ENCODE peak calls at places on chromosomes 5 and 9, in eight cellular contexts. R is foreskin fibroblast, N is colonic mucosa, M is hepatocyte, Z is lower lobe of right lung, D is astrocyte, P is WERI-Rb-1, F is body of pancreas. I is an unnamed sample.

GRCh38 chr9:33686942-33687341 is 108.4 kb upstream of the PRSS3 start:
- DNase-seq in R (no peak), N (no peak), M (no peak), Z (no peak), D (no peak), P (no peak), F (no peak), I (no peak)

GRCh38 chr9:96100385-96100978 is 201.5 kb downstream of the HSD17B3 start:
- DNase-seq in R (no peak), N (no peak), M (peak; percentile 31), Z (no peak), D (no peak), P (no peak), F (no peak), I (no peak)

GRCh38 chr5:126002222-126002897 is 420.8 kb upstream of the GRAMD2B start:
- DNase-seq in R (peak; percentile 88), N (peak; percentile 24), M (no peak), Z (no peak), D (peak; percentile 96), P (peak; percentile 42), F (peak; percentile 53), I (no peak)

GRCh38 chr5:79075646-79076426 is 6.3 kb downstream of the BHMT2 start:
- DNase-seq in R (no peak), N (no peak), M (no peak), Z (no peak), D (no peak), P (no peak), F (no peak), I (no peak)

GRCh38 chr9:33418090-33418489 is 15.7 kb upstream of the AQP7 start:
- DNase-seq in R (no peak), N (peak; percentile 54), M (no peak), Z (no peak), D (no peak), P (no peak), F (no peak), I (no peak)

GRCh38 chr9:4798281-4798680 is 5.5 kb downstream of the RCL1 start:
- DNase-seq in R (no peak), N (no peak), M (no peak), Z (no peak), D (no peak), P (no peak), F (no peak), I (no peak)

GRCh38 chr5:10138385-10139057 is 111.2 kb downstream of the ATPSCKMT start:
- DNase-seq in R (no peak), N (no peak), M (no peak), Z (no peak), D (no peak), P (no peak), F (no peak), I (no peak)

GRCh38 chr5:179572386-179572785 is 22.0 kb downstream of the RUFY1 start:
- DNase-seq in R (no peak), N (no peak), M (no peak), Z (no peak), D (no peak), P (no peak), F (no peak), I (no peak)

GRCh38 chr5:160240350-160240749 is 11.0 kb downstream of the FABP6 start:
- DNase-seq in R (no peak), N (no peak), M (no peak), Z (no peak), D (no peak), P (no peak), F (peak; percentile 7), I (no peak)

GRCh38 chr5:1388383-1388967 is 43.6 kb upstream of the CLPTM1L start:
- DNase-seq in R (no peak), N (no peak), M (no peak), Z (no peak), D (no peak), P (no peak), F (no peak), I (no peak)

GRCh38 chr5:1385395-1386273 is 40.7 kb upstream of the CLPTM1L start:
- DNase-seq in R (peak; percentile 47), N (peak; percentile 95), M (peak; percentile 92), Z (peak; percentile 96), D (peak; percentile 4), P (peak; percentile 93), F (peak; percentile 92), I (no peak)

GRCh38 chr5:1387876-1388275 is 43.0 kb upstream of the CLPTM1L start:
- DNase-seq in R (no peak), N (no peak), M (no peak), Z (no peak), D (no peak), P (no peak), F (no peak), I (no peak)

GRCh38 chr5:1386274-1386717 is 41.4 kb upstream of the CLPTM1L start:
- DNase-seq in R (peak; percentile 18), N (peak; percentile 66), M (peak; percentile 75), Z (peak; percentile 85), D (peak; percentile 8), P (peak; percentile 57), F (peak; percentile 84), I (no peak)

GRCh38 chr5:1387059-1387755 is 42.3 kb upstream of the CLPTM1L start:
- DNase-seq in R (no peak), N (no peak), M (no peak), Z (no peak), D (no peak), P (no peak), F (no peak), I (no peak)
- H3K4me3 ChIP-seq in R (no peak overlapping the region), N (no peak overlapping the region), M (no peak overlapping the region), Z (no peak overlapping the region), D (no peak overlapping the region), P (no peak overlapping the region), F (no peak overlapping the region), I (no peak overlapping the region)

GRCh38 chr9:132648685-132649084 is 21.1 kb downstream of the DDX31 start:
- DNase-seq in R (no peak), N (no peak), M (no peak), Z (no peak), D (no peak), P (no peak), F (no peak), I (no peak)

GRCh38 chr9:132647806-132648205 is 22.0 kb downstream of the DDX31 start:
- DNase-seq in R (peak; percentile 10), N (no peak), M (no peak), Z (no peak), D (no peak), P (no peak), F (no peak), I (no peak)

GRCh38 chr9:132648283-132648682 is 21.5 kb downstream of the DDX31 start:
- DNase-seq in R (no peak), N (peak; percentile 60), M (no peak), Z (no peak), D (no peak), P (no peak), F (no peak), I (no peak)

GRCh38 chr9:132647355-132647754 is 22.4 kb downstream of the DDX31 start:
- DNase-seq in R (peak; percentile 98), N (no peak), M (peak; percentile 66), Z (no peak), D (peak; percentile 99), P (no peak), F (no peak), I (no peak)

GRCh38 chr9:132651259-132651658 is 18.5 kb downstream of the DDX31 start:
- DNase-seq in R (peak; percentile 53), N (peak; percentile 70), M (peak; percentile 44), Z (no peak), D (peak; percentile 93), P (peak; percentile 42), F (peak; percentile 48), I (no peak)
- TF ChIP-seq CTCF in R (peak; percentile 68), N (peak; percentile 46), M (peak; percentile 54), Z (no peak), D (peak; percentile 56), P (peak; percentile 53), F (peak; percentile 12), I (peak; percentile 17)

GRCh38 chr5:174020928-174021304 is 24.6 kb upstream of the NSG2 start:
- DNase-seq in R (no peak), N (no peak), M (no peak), Z (no peak), D (no peak), P (no peak), F (no peak), I (no peak)

GRCh38 chr5:174022384-174023095 is 23.0 kb upstream of the NSG2 start:
- DNase-seq in R (no peak), N (no peak), M (no peak), Z (no peak), D (no peak), P (no peak), F (no peak), I (no peak)
- H3K4me3 ChIP-seq in R (no peak overlapping the region), N (no peak overlapping the region), M (no peak overlapping the region), Z (no peak overlapping the region), D (no peak overlapping the region), P (no peak overlapping the region), F (no peak overlapping the region), I (no peak overlapping the region)

GRCh38 chr5:15191012-15191411 is 309.0 kb upstream of the FBXL7 start:
- DNase-seq in R (no peak), N (no peak), M (no peak), Z (no peak), D (no peak), P (no peak), F (no peak), I (no peak)
- TF ChIP-seq CTCF in R (peak; percentile 2), N (no peak), M (no peak), Z (no peak), D (no peak), P (peak; percentile 26), F (no peak), I (no peak)

I was measured in GM12864.